ENCODE peak calls at places on chromosomes 6 and 20, in five cellular contexts. D is H9, H is IMR-90, F is H1, R is neuronal stem cell. P is an unnamed sample.

GRCh38 chr6:159104163-159104885 is 59.5 kb upstream of the TAGAP start:
- DNase-seq in D (peak), F (peak), R (peak), H (peak), P (peak)

GRCh38 chr6:163263998-163264661 is 150.4 kb upstream of the QKI start:
- DNase-seq in F (no peak), R (no peak), H (no peak), D (no peak), P (peak)

GRCh38 chr20:63703976-63704748 is 3.6 kb downstream of the ARFRP1 start:
- DNase-seq in R (no peak), D (no peak), F (no peak), H (no peak), P (no peak)

GRCh38 chr6:56663344-56663743 is 20.7 kb upstream of the DST start:
- DNase-seq in D (no peak), F (no peak), H (no peak), R (no peak), P (peak)

GRCh38 chr6:168648730-168649129 is 207.7 kb downstream of the SMOC2 start:
- DNase-seq in D (no peak), H (no peak), F (no peak), R (no peak), P (no peak)

GRCh38 chr6:37489697-37490336 is 9.9 kb downstream of the CCDC167 start:
- DNase-seq in F (no peak), D (peak), H (no peak), R (no peak), P (no peak)

GRCh38 chr6:137165375-137166246 is 7.8 kb downstream of the IL22RA2 start:
- DNase-seq in H (no peak), R (no peak), D (no peak), F (no peak), P (no peak)

GRCh38 chr6:154847318-154847717 is 114.1 kb downstream of the SCAF8 start:
- DNase-seq in D (no peak), H (no peak), R (no peak), F (no peak), P (no peak)

GRCh38 chr20:22862645-22863230 is 172.4 kb upstream of the SSTR4 start:
- DNase-seq in R (no peak), H (no peak), F (no peak), D (no peak), P (no peak)

GRCh38 chr6:162151050-162151658 is 576.4 kb downstream of the PRKN start:
- DNase-seq in F (no peak), H (no peak), R (no peak), D (no peak), P (no peak)

GRCh38 chr20:4814696-4815252 is 93.1 kb downstream of the PRND start:
- DNase-seq in H (no peak), F (no peak), R (no peak), D (no peak), P (no peak)

GRCh38 chr6:24690561-24690960 is 23.7 kb downstream of the ACOT13 start:
- DNase-seq in H (no peak), D (no peak), R (no peak), F (no peak), P (no peak)

GRCh38 chr6:33994198-33995045 is 151.5 kb downstream of the GRM4 start:
- DNase-seq in D (peak), H (no peak), F (no peak), R (no peak), P (no peak)

GRCh38 chr20:43916073-43916874 is 1.6 kb downstream of the TOX2 start:
- DNase-seq in D (no peak), R (no peak), F (no peak), H (no peak), P (peak)

GRCh38 chr20:43915209-43916072 is 789 bp downstream of the TOX2 start:
- DNase-seq in R (no peak), D (peak), H (peak), F (peak), P (peak)

GRCh38 chr20:43919686-43920403 is 5.2 kb downstream of the TOX2 start:
- DNase-seq in R (no peak), F (no peak), H (no peak), D (no peak), P (no peak)

GRCh38 chr20:43916875-43917371 is 2.3 kb downstream of the TOX2 start:
- DNase-seq in F (no peak), D (no peak), H (peak), R (no peak), P (peak)

GRCh38 chr20:43917380-43917779 is 2.7 kb downstream of the TOX2 start:
- DNase-seq in R (no peak), D (no peak), H (no peak), F (no peak), P (no peak)
- H3K4me2 ChIP-seq in R (no peak), D (no peak), H (peak), F (no peak), P (no peak)

GRCh38 chr6:129686941-129687627 is 22.9 kb downstream of the ARHGAP18 start:
- DNase-seq in R (no peak), H (peak), D (no peak), F (no peak), P (no peak)

GRCh38 chr6:129684903-129685639 is 24.9 kb downstream of the ARHGAP18 start:
- DNase-seq in F (no peak), D (no peak), H (no peak), R (no peak), P (no peak)

GRCh38 chr6:129685640-129686031 is 24.3 kb downstream of the ARHGAP18 start:
- DNase-seq in D (no peak), H (no peak), R (no peak), F (no peak), P (no peak)

GRCh38 chr6:129683606-129684322 is 26.2 kb downstream of the ARHGAP18 start:
- DNase-seq in F (no peak), R (no peak), D (no peak), H (peak), P (peak)

GRCh38 chr6:129684323-129684884 is 25.6 kb downstream of the ARHGAP18 start:
- DNase-seq in F (no peak), D (no peak), H (no peak), R (no peak), P (no peak)
- H4K8ac ChIP-seq in F (no peak), D (no peak), H (peak), R (no peak), P (no peak)

GRCh38 chr20:49699200-49699992 is 14.3 kb downstream of the B4GALT5 start:
- DNase-seq in F (no peak), D (no peak), H (peak), R (no peak), P (no peak)

GRCh38 chr20:49701313-49701731 is 12.4 kb downstream of the B4GALT5 start:
- DNase-seq in H (peak), R (no peak), F (no peak), D (no peak), P (no peak)

GRCh38 chr20:49700411-49701185 is 13.1 kb downstream of the B4GALT5 start:
- DNase-seq in D (no peak), F (no peak), R (no peak), H (peak), P (no peak)

GRCh38 chr20:49704932-49705336 is 8.7 kb downstream of the B4GALT5 start:
- DNase-seq in F (no peak), H (no peak), R (no peak), D (no peak), P (no peak)

GRCh38 chr20:49701916-49702315 is 11.8 kb downstream of the B4GALT5 start:
- DNase-seq in F (no peak), H (no peak), D (no peak), R (no peak), P (no peak)
- H3K4me2 ChIP-seq in F (no peak), H (no peak), D (no peak), R (no peak), P (no peak)

DNA sequence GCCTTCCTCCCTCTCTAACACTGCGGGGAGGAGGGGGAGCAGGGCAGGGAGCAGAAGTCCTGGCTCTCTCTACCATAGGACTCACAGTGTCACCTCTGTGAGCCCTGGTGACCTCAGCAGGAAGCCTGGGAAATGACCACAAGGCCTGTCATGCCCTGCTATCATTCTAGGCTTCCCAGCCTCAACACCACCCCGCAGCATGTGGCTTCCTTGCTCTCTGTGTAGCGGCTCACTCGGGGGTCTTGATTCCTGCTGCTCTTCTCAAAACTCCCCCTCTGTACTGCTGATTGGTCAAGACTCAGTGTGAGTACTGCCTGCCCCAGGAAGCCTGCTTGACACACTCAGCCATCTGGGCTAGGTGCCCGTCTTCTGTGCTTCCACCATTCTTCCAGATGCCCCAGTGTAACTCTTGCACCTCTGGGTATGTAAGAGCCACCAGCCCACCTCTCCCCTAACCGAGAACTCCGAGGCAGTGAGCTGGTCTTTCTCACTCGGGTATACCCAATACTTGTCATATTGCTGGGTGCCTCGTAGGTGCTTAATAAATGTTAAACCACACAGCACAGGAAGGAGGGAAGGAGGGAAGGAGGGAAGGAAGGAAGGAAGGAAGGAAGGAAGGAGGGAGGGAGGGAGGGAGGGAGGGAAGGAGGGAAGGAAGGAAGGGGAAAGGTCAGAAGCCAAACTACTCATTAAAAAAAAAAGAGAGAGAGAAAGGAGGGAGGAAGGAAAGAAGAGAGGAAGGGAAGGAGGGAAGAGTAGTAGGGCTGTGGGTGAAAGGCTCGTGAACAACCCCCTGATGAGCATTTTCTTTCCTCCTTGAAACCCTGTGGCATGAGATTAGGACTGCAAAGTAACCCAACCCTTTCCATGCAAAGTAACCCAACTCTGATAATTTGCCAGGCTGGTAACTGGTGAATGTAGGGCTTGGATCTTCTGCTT is 5.0 kb downstream of the MDFI start:
- DNase-seq in R (no peak), D (no peak), F (no peak), H (no peak), P (no peak)
- H4K8ac ChIP-seq in R (no peak), D (no peak), F (no peak), H (no peak), P (no peak)

DNA sequence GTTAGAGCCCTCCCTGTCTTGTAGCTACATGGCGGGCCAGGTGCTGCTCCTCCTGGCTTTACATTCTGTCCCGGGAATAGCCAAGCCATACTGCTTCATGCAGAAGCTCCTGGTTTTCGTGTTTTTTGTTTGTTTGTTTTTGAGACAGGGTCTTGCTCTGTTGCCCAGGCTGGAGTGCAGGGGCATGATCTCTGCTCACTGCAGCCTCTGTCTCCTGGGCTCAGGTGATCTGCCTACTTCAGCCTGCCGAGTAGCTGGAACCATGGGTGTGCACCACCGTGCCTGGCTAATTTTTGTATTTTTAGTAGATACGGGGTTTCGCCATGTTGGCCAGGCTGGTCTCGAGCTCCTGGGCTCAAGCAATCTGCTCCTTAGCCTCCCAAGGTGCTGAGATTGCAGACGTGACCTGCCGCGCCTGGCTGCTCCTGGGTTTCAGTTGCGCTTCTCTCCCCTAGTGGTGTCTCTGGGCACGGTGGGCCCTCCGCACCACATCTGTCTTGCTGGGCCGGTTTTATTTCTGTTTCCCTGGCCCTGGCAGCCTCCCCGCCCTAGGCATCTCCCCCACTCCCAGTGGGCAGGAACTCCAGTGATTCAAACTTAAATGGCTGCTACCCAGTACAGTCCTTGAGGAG is 12.9 kb downstream of the CDYL start:
- DNase-seq in H (no peak), D (peak), F (peak), R (no peak), P (peak)
- H3K4me2 ChIP-seq in H (no peak), D (no peak), F (no peak), R (no peak), P (no peak)

DNA sequence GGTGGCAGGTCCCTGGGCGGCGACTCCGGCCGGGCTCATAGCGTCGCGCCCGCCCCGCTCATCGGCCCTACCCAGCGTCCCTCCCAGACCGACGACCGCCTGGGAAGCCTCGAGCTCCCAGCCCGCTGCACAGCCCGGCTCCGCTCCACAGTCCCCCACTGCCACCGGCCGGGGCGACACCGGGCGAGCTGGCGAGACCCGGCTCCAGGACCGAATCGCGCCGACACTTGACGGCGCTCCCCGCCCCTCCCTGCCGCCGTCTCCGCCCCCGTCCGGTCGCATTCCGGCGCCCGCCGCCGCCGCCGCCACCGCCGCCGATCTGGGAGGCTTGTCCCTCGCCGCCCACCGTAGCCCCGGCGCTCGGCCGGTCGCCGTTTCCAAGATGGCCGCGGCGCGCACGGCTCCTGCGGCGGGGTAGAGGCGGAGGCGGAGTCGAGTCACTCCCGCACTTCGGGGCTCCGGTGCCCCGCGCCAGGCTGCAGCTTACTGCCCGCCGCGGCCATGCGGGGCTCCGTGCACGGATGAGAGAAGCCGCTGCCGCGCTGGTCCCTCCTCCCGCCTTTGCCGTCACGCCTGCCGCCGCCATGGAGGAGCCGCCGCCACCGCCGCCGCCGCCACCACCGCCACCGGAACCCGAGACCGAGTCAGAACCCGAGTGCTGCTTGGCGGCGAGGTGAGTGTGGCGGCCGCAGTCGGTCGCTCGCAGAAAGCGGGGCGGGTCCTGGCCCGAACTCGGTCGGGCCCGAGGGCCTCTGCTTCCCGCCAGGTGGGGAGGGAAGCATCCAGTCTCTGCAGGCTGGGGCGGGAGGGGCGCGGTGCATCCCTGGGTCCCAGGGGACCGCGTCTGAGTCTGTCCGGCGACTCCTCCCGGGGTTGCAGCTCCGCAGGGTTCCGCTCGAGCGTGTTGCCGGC is at the start of gene MAP3K4:
- DNase-seq in D (peak), F (peak), H (peak), R (peak), P (peak)
- H4K8ac ChIP-seq in D (no peak), F (peak), H (peak), R (no peak), P (peak)

DNA sequence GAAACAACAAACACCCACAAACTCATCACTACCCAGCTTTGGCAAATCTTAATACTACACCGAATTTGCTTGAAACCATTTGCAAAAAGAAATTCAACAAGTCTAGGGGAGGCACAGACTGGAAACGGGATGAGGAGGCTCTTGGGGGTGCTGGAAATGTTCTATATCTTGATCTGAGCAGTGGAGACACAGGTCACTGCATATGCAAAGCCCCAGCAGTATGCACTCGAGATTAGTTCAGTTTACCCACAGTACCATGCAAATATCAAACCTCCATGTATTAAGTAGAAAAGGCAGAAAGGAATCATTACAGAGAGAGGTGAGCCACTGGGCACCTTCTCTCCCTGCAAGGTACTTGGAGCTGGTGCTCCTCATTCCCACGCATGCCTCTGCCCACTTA is 75.9 kb downstream of the PREX1 start:
- DNase-seq in F (no peak), H (no peak), R (no peak), D (no peak), P (no peak)
- H3K4me2 ChIP-seq in F (peak), H (no peak), R (peak), D (no peak), P (no peak)

GRCh38 chr6:131823276-131823902 is 15.6 kb downstream of the ENPP1 start:
- DNase-seq in R (no peak), H (peak), D (no peak), F (no peak), P (no peak)

GRCh38 chr6:131822119-131822518 is 14.3 kb downstream of the ENPP1 start:
- DNase-seq in R (no peak), D (no peak), F (no peak), H (no peak), P (no peak)

GRCh38 chr6:131816869-131817268 is 9.0 kb downstream of the ENPP1 start:
- DNase-seq in H (no peak), D (no peak), F (no peak), R (no peak), P (no peak)

GRCh38 chr6:131821408-131821807 is 13.6 kb downstream of the ENPP1 start:
- DNase-seq in R (no peak), D (no peak), F (no peak), H (no peak), P (no peak)

GRCh38 chr6:131819507-131820228 is 11.8 kb downstream of the ENPP1 start:
- DNase-seq in H (peak), R (no peak), F (no peak), D (no peak), P (no peak)
- H4K8ac ChIP-seq in H (no peak), R (no peak), F (no peak), D (no peak), P (no peak)

DNA sequence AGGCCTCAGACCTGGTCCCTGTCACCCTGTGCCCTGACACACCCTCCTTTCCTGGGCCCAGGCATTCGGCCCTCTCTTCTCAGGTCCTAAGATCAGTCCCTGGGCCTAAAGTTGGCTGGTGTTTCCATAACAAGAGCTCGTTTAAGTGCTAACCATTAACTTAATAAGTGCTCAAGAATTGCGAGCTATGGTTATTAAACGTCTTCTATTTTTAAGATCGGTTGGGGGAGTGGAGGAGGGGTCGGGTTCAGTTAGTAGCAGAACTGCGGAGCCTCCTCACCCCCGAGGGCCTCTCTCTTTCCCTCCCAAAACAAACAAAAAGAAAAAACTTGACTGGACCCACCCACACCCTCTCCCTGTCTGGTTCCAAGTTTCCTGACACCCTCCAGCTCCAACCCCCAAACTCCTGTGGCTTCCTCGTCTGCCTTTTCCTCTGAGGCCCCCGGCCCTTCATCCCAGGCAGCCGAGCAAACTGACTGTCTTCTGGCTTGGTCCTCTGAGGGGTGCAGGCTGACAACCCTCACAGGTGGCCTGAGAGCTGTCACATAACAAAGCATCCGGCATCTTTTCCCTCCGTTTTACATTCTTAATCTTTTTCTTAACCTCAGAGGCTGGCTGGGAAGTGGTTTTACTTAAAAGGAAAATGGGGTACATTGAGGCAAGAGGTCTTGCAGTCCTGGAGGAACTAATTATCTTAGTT is 2.0 kb downstream of the STK35 start:
- DNase-seq in D (no peak), F (no peak), R (no peak), H (no peak), P (no peak)
- H3K4me2 ChIP-seq in D (peak), F (peak), R (peak), H (peak), P (peak)

P was measured in mesendoderm.